ENCODE peak calls at places on chromosomes 6 and 20, in eight cellular contexts. N, B, E, S, I, Z, D and L are unnamed samples.

GRCh38 chr6:136016228-136017225 is 165.0 kb downstream of the PDE7B start:
- DNase-seq in N (peak; percentile 31), B (no peak), E (peak; percentile 20), S (no peak), I (no peak), Z (no peak), D (peak; percentile 49), L (peak; percentile 80)

GRCh38 chr20:63873477-63873971 is 8.5 kb downstream of the TPD52L2 start:
- DNase-seq in N (no peak), B (no peak), E (peak; percentile 95), S (no peak), I (no peak), Z (no peak), D (no peak), L (peak; percentile 93)

GRCh38 chr20:47257771-47258170 is 98.7 kb downstream of the ZMYND8 start:
- DNase-seq in N (no peak), B (no peak), E (no peak), S (no peak), I (no peak), Z (no peak), D (no peak), L (no peak)

GRCh38 chr6:90338409-90338808 is 41.8 kb upstream of the BACH2 start:
- DNase-seq in N (no peak), B (no peak), E (peak; percentile 6), S (no peak), I (no peak), Z (no peak), D (no peak), L (peak; percentile 43)

GRCh38 chr20:48267825-48268615 is 482.7 kb upstream of the SULF2 start:
- DNase-seq in N (no peak), B (no peak), E (no peak), S (no peak), I (no peak), Z (no peak), D (no peak), L (no peak)

GRCh38 chr6:158185729-158186456 is 17.7 kb downstream of the GTF2H5 start:
- DNase-seq in N (no peak), B (no peak), E (peak; percentile 10), S (no peak), I (no peak), Z (no peak), D (peak; percentile 66), L (peak; percentile 72)

GRCh38 chr20:46523696-46524328 is 10.5 kb upstream of the ZNF334 start:
- DNase-seq in N (no peak), B (no peak), E (peak; percentile 32), S (no peak), I (no peak), Z (peak; percentile 28), D (peak; percentile 33), L (peak; percentile 26)

GRCh38 chr20:58054744-58055373 is 173.6 kb downstream of the ANKRD60 start:
- DNase-seq in N (peak; percentile 52), B (no peak), E (no peak), S (no peak), I (no peak), Z (no peak), D (peak; percentile 47), L (peak; percentile 4)

GRCh38 chr6:80543598-80544181 is 437.2 kb downstream of the BCKDHB start:
- DNase-seq in N (no peak), B (no peak), E (peak; percentile 49), S (no peak), I (no peak), Z (no peak), D (peak; percentile 43), L (peak; percentile 84)

GRCh38 chr6:119342430-119342829 is 7.1 kb downstream of the MAN1A1 start:
- DNase-seq in N (no peak), B (no peak), E (no peak), S (no peak), I (no peak), Z (no peak), D (no peak), L (no peak)

GRCh38 chr20:60192351-60192750 is 234.1 kb downstream of the CDH26 start:
- DNase-seq in N (no peak), B (no peak), E (no peak), S (no peak), I (no peak), Z (no peak), D (no peak), L (no peak)

GRCh38 chr6:168093071-168093505 is 14.1 kb upstream of the FRMD1 start:
- DNase-seq in N (no peak), B (no peak), E (no peak), S (no peak), I (no peak), Z (no peak), D (no peak), L (no peak)

GRCh38 chr6:137729866-137730629 is 137.0 kb upstream of the TNFAIP3 start:
- DNase-seq in N (no peak), B (no peak), E (no peak), S (no peak), I (no peak), Z (no peak), D (no peak), L (peak; percentile 82)

GRCh38 chr6:135675862-135676261 is 175.6 kb upstream of the PDE7B start:
- DNase-seq in N (peak; percentile 36), B (peak; percentile 19), E (peak; percentile 38), S (no peak), I (peak; percentile 16), Z (peak; percentile 80), D (peak; percentile 36), L (peak; percentile 79)

GRCh38 chr6:3165631-3166534 is 8.5 kb upstream of the TUBB2A start:
- DNase-seq in N (no peak), B (no peak), E (peak; percentile 35), S (no peak), I (no peak), Z (no peak), D (peak; percentile 77), L (peak; percentile 64)

GRCh38 chr6:106163966-106164877 is 78.1 kb downstream of the PRDM1 start:
- DNase-seq in N (no peak), B (peak; percentile 64), E (no peak), S (peak; percentile 51), I (no peak), Z (peak; percentile 79), D (no peak), L (peak; percentile 95)

GRCh38 chr6:7787137-7787575 is 61.3 kb downstream of the BMP6 start:
- DNase-seq in N (no peak), B (no peak), E (no peak), S (no peak), I (no peak), Z (no peak), D (peak; percentile 77), L (peak; percentile 87)

GRCh38 chr6:17724341-17724740 is 17.6 kb upstream of the NUP153 start:
- DNase-seq in N (no peak), B (no peak), E (peak; percentile 59), S (no peak), I (no peak), Z (no peak), D (no peak), L (no peak)

GRCh38 chr6:42108071-42108470 is 34.3 kb downstream of the C6orf132 start:
- DNase-seq in N (no peak), B (no peak), E (no peak), S (no peak), I (no peak), Z (no peak), D (no peak), L (no peak)

GRCh38 chr6:2716926-2717700 is 33.6 kb downstream of the MYLK4 start:
- DNase-seq in N (no peak), B (no peak), E (no peak), S (no peak), I (no peak), Z (no peak), D (no peak), L (no peak)

GRCh38 chr6:32559747-32560146 is 29.7 kb upstream of the HLA-DRB5 start:
- DNase-seq in N (no peak), B (no peak), E (no peak), S (no peak), I (no peak), Z (no peak), D (no peak), L (no peak)

GRCh38 chr6:151850479-151850878 is 43.0 kb downstream of the ESR1 start:
- DNase-seq in N (no peak), B (no peak), E (no peak), S (no peak), I (no peak), Z (no peak), D (no peak), L (no peak)

GRCh38 chr6:85006362-85006761 is 242.0 kb upstream of the TBX18 start:
- DNase-seq in N (no peak), B (no peak), E (no peak), S (no peak), I (no peak), Z (no peak), D (peak; percentile 5), L (peak; percentile 54)

GRCh38 chr6:153503810-153504209 is 372.7 kb upstream of the RGS17 start:
- DNase-seq in N (peak; percentile 56), B (no peak), E (peak; percentile 12), S (no peak), I (no peak), Z (peak; percentile 53), D (no peak), L (peak; percentile 6)

GRCh38 chr6:37456816-37457560 is 24.0 kb downstream of the CMTR1 start:
- DNase-seq in N (no peak), B (no peak), E (peak; percentile 44), S (no peak), I (no peak), Z (no peak), D (peak; percentile 89), L (peak; percentile 56)

GRCh38 chr6:141501616-141502015 is 631.1 kb upstream of the GJE1 start:
- DNase-seq in N (no peak), B (no peak), E (no peak), S (no peak), I (no peak), Z (no peak), D (no peak), L (no peak)

GRCh38 chr6:44268095-44268628 is 2.1 kb upstream of the TMEM151B start:
- DNase-seq in N (peak; percentile 86), B (no peak), E (peak; percentile 76), S (peak; percentile 36), I (peak; percentile 11), Z (peak; percentile 71), D (peak; percentile 70), L (peak; percentile 66)

GRCh38 chr20:36686504-36686903 is 40.5 kb upstream of the SLA2 start:
- DNase-seq in N (no peak), B (no peak), E (no peak), S (no peak), I (no peak), Z (no peak), D (no peak), L (no peak)

GRCh38 chr6:150753404-150754184 is 111.9 kb upstream of the MTHFD1L start:
- DNase-seq in N (peak; percentile 44), B (no peak), E (no peak), S (no peak), I (no peak), Z (no peak), D (peak; percentile 58), L (no peak)

GRCh38 chr6:167793421-167793820 is 33.3 kb upstream of the AFDN start:
- DNase-seq in N (no peak), B (no peak), E (no peak), S (no peak), I (no peak), Z (no peak), D (peak; percentile 77), L (peak; percentile 8)

GRCh38 chr20:38307371-38308046 is 3.6 kb downstream of the BPI start:
- DNase-seq in N (no peak), B (no peak), E (no peak), S (no peak), I (no peak), Z (no peak), D (peak; percentile 43), L (peak; percentile 81)

GRCh38 chr6:143733500-143733899 is 55.7 kb downstream of the PHACTR2 start:
- DNase-seq in N (no peak), B (no peak), E (no peak), S (no peak), I (no peak), Z (no peak), D (no peak), L (no peak)

GRCh38 chr6:160462551-160463109 is 114.5 kb downstream of the SLC22A3 start:
- DNase-seq in N (no peak), B (peak; percentile 26), E (peak; percentile 85), S (peak; percentile 46), I (no peak), Z (no peak), D (peak; percentile 87), L (peak; percentile 95)